ENCODE peak calls at places on chromosome 1, in nine cellular contexts. One of them, this sample, is unnamed. For H3K36me3, the result is how much of the 10 kb centered on the place peaks cover.

GRCh38 chr1:153536618-153537375 is 1.0 kb upstream of the S100A6 start:
- DNase-seq in sigmoid colon: peak
- DNase-seq in right lobe of liver: no peak
- DNase-seq in MM.1S: no peak
- DNase-seq in stomach: peak
- DNase-seq in cardiac muscle cell: no peak
- DNase-seq in Peyer's patch: peak
- DNase-seq in tibial artery: peak
- DNase-seq in ovary: peak
- DNase-seq in this sample: no peak

GRCh38 chr1:228471762-228472398 is 15.3 kb upstream of the RNF187 start:
- DNase-seq in sigmoid colon: no peak
- DNase-seq in right lobe of liver: no peak
- DNase-seq in MM.1S: peak
- DNase-seq in stomach: no peak
- DNase-seq in cardiac muscle cell: peak
- DNase-seq in Peyer's patch: no peak
- DNase-seq in tibial artery: no peak
- DNase-seq in ovary: no peak
- DNase-seq in this sample: no peak

GRCh38 chr1:58442114-58442513 is 104.4 kb downstream of the OMA1 start:
- DNase-seq in sigmoid colon: no peak
- DNase-seq in right lobe of liver: no peak
- DNase-seq in MM.1S: no peak
- DNase-seq in stomach: no peak
- DNase-seq in cardiac muscle cell: no peak
- DNase-seq in Peyer's patch: no peak
- DNase-seq in tibial artery: no peak
- DNase-seq in ovary: no peak
- DNase-seq in this sample: no peak

GRCh38 chr1:192861860-192862259 is 53.0 kb downstream of the RGS2 start:
- DNase-seq in sigmoid colon: no peak
- DNase-seq in right lobe of liver: no peak
- DNase-seq in MM.1S: no peak
- DNase-seq in stomach: no peak
- DNase-seq in cardiac muscle cell: no peak
- DNase-seq in Peyer's patch: no peak
- DNase-seq in tibial artery: no peak
- DNase-seq in ovary: no peak
- DNase-seq in this sample: no peak

GRCh38 chr1:202131956-202132821 is 9.5 kb downstream of the GPR37L1 start:
- DNase-seq in sigmoid colon: peak
- DNase-seq in right lobe of liver: no peak
- DNase-seq in MM.1S: peak
- DNase-seq in stomach: peak
- DNase-seq in cardiac muscle cell: no peak
- DNase-seq in Peyer's patch: no peak
- DNase-seq in tibial artery: peak
- DNase-seq in ovary: peak
- DNase-seq in this sample: no peak

GRCh38 chr1:62321438-62321837 is 2.2 kb upstream of the KANK4 start:
- DNase-seq in sigmoid colon: no peak
- DNase-seq in right lobe of liver: no peak
- DNase-seq in MM.1S: no peak
- DNase-seq in stomach: no peak
- DNase-seq in cardiac muscle cell: peak
- DNase-seq in Peyer's patch: no peak
- DNase-seq in tibial artery: no peak
- DNase-seq in ovary: no peak
- DNase-seq in this sample: no peak

GRCh38 chr1:210653771-210654170 is 325.1 kb downstream of the HHAT start:
- DNase-seq in sigmoid colon: no peak
- DNase-seq in right lobe of liver: no peak
- DNase-seq in MM.1S: no peak
- DNase-seq in stomach: no peak
- DNase-seq in cardiac muscle cell: no peak
- DNase-seq in Peyer's patch: no peak
- DNase-seq in tibial artery: no peak
- DNase-seq in ovary: no peak
- DNase-seq in this sample: no peak

GRCh38 chr1:79556189-79556588 is 549.7 kb upstream of the ADGRL4 start:
- DNase-seq in sigmoid colon: no peak
- DNase-seq in right lobe of liver: no peak
- DNase-seq in MM.1S: no peak
- DNase-seq in stomach: no peak
- DNase-seq in cardiac muscle cell: no peak
- DNase-seq in Peyer's patch: no peak
- DNase-seq in tibial artery: no peak
- DNase-seq in ovary: no peak
- DNase-seq in this sample: no peak

GRCh38 chr1:30046751-30047150 is 676.6 kb downstream of the MATN1 start:
- DNase-seq in sigmoid colon: no peak
- DNase-seq in right lobe of liver: no peak
- DNase-seq in MM.1S: no peak
- DNase-seq in stomach: peak
- DNase-seq in cardiac muscle cell: no peak
- DNase-seq in Peyer's patch: no peak
- DNase-seq in tibial artery: no peak
- DNase-seq in ovary: no peak
- DNase-seq in this sample: no peak

GRCh38 chr1:205317311-205317917 is 4.1 kb downstream of the NUAK2 start:
- DNase-seq in sigmoid colon: no peak
- DNase-seq in right lobe of liver: peak
- DNase-seq in MM.1S: no peak
- DNase-seq in stomach: peak
- DNase-seq in cardiac muscle cell: peak
- DNase-seq in Peyer's patch: peak
- DNase-seq in tibial artery: no peak
- DNase-seq in ovary: peak
- DNase-seq in this sample: peak
- H3K27ac ChIP-seq in sigmoid colon: no peak
- H3K27ac ChIP-seq in right lobe of liver: peak
- H3K27ac ChIP-seq in MM.1S: no peak
- H3K27ac ChIP-seq in stomach: peak
- H3K27ac ChIP-seq in cardiac muscle cell: peak
- H3K27ac ChIP-seq in Peyer's patch: peak
- H3K27ac ChIP-seq in tibial artery: no peak
- H3K27ac ChIP-seq in ovary: no peak
- H3K27ac ChIP-seq in this sample: peak

GRCh38 chr1:42311138-42311537 is 23.9 kb downstream of the FOXJ3 start:
- DNase-seq in sigmoid colon: no peak
- DNase-seq in right lobe of liver: no peak
- DNase-seq in MM.1S: no peak
- DNase-seq in stomach: no peak
- DNase-seq in cardiac muscle cell: no peak
- DNase-seq in Peyer's patch: no peak
- DNase-seq in tibial artery: no peak
- DNase-seq in ovary: no peak
- DNase-seq in this sample: no peak

GRCh38 chr1:42306977-42307376 is 28.1 kb downstream of the FOXJ3 start:
- DNase-seq in sigmoid colon: no peak
- DNase-seq in right lobe of liver: no peak
- DNase-seq in MM.1S: no peak
- DNase-seq in stomach: no peak
- DNase-seq in cardiac muscle cell: no peak
- DNase-seq in Peyer's patch: no peak
- DNase-seq in tibial artery: no peak
- DNase-seq in ovary: no peak
- DNase-seq in this sample: no peak

GRCh38 chr1:42302034-42302433 is 33.0 kb downstream of the FOXJ3 start:
- DNase-seq in sigmoid colon: no peak
- DNase-seq in right lobe of liver: no peak
- DNase-seq in MM.1S: no peak
- DNase-seq in stomach: no peak
- DNase-seq in cardiac muscle cell: no peak
- DNase-seq in Peyer's patch: no peak
- DNase-seq in tibial artery: no peak
- DNase-seq in ovary: no peak
- DNase-seq in this sample: no peak

DNA sequence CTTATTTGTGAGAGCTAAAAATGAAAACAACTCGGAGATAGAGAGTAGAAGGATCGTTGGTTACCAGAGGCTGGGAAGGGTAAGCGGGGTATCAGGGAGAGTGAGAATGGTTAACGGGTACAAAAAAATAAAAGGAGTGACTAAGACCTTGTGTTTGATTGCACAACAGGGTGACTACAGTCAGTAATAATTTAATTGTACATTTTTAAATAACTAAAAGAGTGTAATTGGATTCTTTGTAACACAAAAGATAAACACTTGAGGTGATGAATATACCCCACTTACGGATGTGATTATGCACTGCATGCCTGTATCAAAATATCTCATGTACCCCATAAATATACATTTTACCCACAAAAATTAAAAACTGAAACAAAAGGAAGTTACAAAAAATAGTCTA is 29.4 kb downstream of the FOXJ3 start:
- DNase-seq in sigmoid colon: no peak
- DNase-seq in right lobe of liver: no peak
- DNase-seq in MM.1S: no peak
- DNase-seq in stomach: no peak
- DNase-seq in cardiac muscle cell: peak
- DNase-seq in Peyer's patch: no peak
- DNase-seq in tibial artery: no peak
- DNase-seq in ovary: no peak
- DNase-seq in this sample: no peak
- H3K36me3 ChIP-seq in sigmoid colon: under half
- H3K36me3 ChIP-seq in right lobe of liver: under half
- H3K36me3 ChIP-seq in MM.1S: under half
- H3K36me3 ChIP-seq in stomach: under half
- H3K36me3 ChIP-seq in cardiac muscle cell: under half
- H3K36me3 ChIP-seq in Peyer's patch: under half
- H3K36me3 ChIP-seq in tibial artery: under half
- H3K36me3 ChIP-seq in ovary: under half
- H3K36me3 ChIP-seq in this sample: under half

GRCh38 chr1:220881918-220882891 is 3.0 kb downstream of the HLX start:
- DNase-seq in sigmoid colon: peak
- DNase-seq in right lobe of liver: peak
- DNase-seq in MM.1S: no peak
- DNase-seq in stomach: no peak
- DNase-seq in cardiac muscle cell: peak
- DNase-seq in Peyer's patch: no peak
- DNase-seq in tibial artery: no peak
- DNase-seq in ovary: no peak
- DNase-seq in this sample: no peak
- TF ChIP-seq CTCF in sigmoid colon: no peak
- TF ChIP-seq CTCF in right lobe of liver: no peak
- TF ChIP-seq CTCF in MM.1S: no peak
- TF ChIP-seq CTCF in stomach: no peak
- TF ChIP-seq CTCF in cardiac muscle cell: peak
- TF ChIP-seq CTCF in Peyer's patch: no peak
- TF ChIP-seq CTCF in tibial artery: no peak
- TF ChIP-seq CTCF in ovary: no peak
- TF ChIP-seq CTCF in this sample: no peak

GRCh38 chr1:55696891-55697290 is 481.7 kb upstream of the USP24 start:
- DNase-seq in sigmoid colon: no peak
- DNase-seq in right lobe of liver: no peak
- DNase-seq in MM.1S: no peak
- DNase-seq in stomach: no peak
- DNase-seq in cardiac muscle cell: no peak
- DNase-seq in Peyer's patch: no peak
- DNase-seq in tibial artery: no peak
- DNase-seq in ovary: no peak
- DNase-seq in this sample: no peak

GRCh38 chr1:55696181-55696580 is 481.0 kb upstream of the USP24 start:
- DNase-seq in sigmoid colon: peak
- DNase-seq in right lobe of liver: no peak
- DNase-seq in MM.1S: no peak
- DNase-seq in stomach: no peak
- DNase-seq in cardiac muscle cell: peak
- DNase-seq in Peyer's patch: no peak
- DNase-seq in tibial artery: peak
- DNase-seq in ovary: no peak
- DNase-seq in this sample: no peak

GRCh38 chr1:55695151-55695550 is 480.0 kb upstream of the USP24 start:
- DNase-seq in sigmoid colon: no peak
- DNase-seq in right lobe of liver: no peak
- DNase-seq in MM.1S: no peak
- DNase-seq in stomach: no peak
- DNase-seq in cardiac muscle cell: no peak
- DNase-seq in Peyer's patch: no peak
- DNase-seq in tibial artery: no peak
- DNase-seq in ovary: no peak
- DNase-seq in this sample: no peak

GRCh38 chr1:55694297-55694696 is 479.1 kb upstream of the USP24 start:
- DNase-seq in sigmoid colon: no peak
- DNase-seq in right lobe of liver: no peak
- DNase-seq in MM.1S: no peak
- DNase-seq in stomach: peak
- DNase-seq in cardiac muscle cell: no peak
- DNase-seq in Peyer's patch: no peak
- DNase-seq in tibial artery: no peak
- DNase-seq in ovary: no peak
- DNase-seq in this sample: peak

DNA sequence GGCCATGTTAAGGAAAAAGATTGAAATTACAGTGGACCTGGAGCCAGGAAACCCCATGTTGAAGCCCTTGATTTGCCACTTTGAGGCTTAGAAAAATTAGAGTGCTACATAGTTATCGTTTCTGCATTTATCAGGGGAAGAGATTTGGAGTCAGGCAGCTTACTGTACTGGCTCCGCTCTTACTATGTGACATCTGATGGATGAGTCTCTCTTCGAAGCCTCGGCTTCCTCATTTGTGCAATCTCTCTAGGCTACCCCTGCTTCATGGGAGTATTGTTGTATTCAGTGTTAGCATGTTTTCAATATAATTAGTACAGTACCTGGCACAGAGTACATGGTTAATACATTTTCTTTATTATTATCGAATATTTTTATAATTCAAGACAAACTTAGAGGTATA is 480.4 kb upstream of the USP24 start:
- DNase-seq in sigmoid colon: no peak
- DNase-seq in right lobe of liver: no peak
- DNase-seq in MM.1S: no peak
- DNase-seq in stomach: no peak
- DNase-seq in cardiac muscle cell: no peak
- DNase-seq in Peyer's patch: no peak
- DNase-seq in tibial artery: no peak
- DNase-seq in ovary: no peak
- DNase-seq in this sample: no peak
- H3K27ac ChIP-seq in sigmoid colon: peak
- H3K27ac ChIP-seq in right lobe of liver: no peak
- H3K27ac ChIP-seq in MM.1S: no peak
- H3K27ac ChIP-seq in stomach: peak
- H3K27ac ChIP-seq in cardiac muscle cell: no peak
- H3K27ac ChIP-seq in Peyer's patch: peak
- H3K27ac ChIP-seq in tibial artery: peak
- H3K27ac ChIP-seq in ovary: no peak
- H3K27ac ChIP-seq in this sample: no peak

DNA sequence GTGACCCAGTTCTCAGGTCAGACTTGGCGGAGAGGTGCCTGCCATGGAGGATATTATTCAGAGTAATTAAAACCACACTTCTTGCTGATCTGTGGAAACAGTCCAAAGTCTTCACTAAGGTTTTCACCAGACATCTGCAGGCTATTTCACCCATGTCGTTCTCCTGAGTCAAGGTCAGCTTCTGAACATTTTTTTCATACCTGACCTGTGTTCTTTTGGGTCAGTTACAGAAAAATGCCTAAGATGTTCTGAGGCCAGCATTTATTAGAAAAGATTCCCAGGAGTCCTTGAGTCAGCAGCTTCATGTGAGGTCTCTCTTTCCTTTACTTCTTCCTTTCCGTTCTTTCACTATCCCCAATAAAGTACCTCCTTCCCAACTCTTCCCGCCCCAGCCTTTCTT is 54.9 kb downstream of the RGL1 start:
- DNase-seq in sigmoid colon: no peak
- DNase-seq in right lobe of liver: no peak
- DNase-seq in MM.1S: no peak
- DNase-seq in stomach: no peak
- DNase-seq in cardiac muscle cell: no peak
- DNase-seq in Peyer's patch: no peak
- DNase-seq in tibial artery: no peak
- DNase-seq in ovary: no peak
- DNase-seq in this sample: no peak
- H3K36me3 ChIP-seq in sigmoid colon: under half
- H3K36me3 ChIP-seq in right lobe of liver: under half
- H3K36me3 ChIP-seq in MM.1S: under half
- H3K36me3 ChIP-seq in stomach: under half
- H3K36me3 ChIP-seq in cardiac muscle cell: under half
- H3K36me3 ChIP-seq in Peyer's patch: under half
- H3K36me3 ChIP-seq in tibial artery: under half
- H3K36me3 ChIP-seq in ovary: under half
- H3K36me3 ChIP-seq in this sample: under half

This sample was measured in pancreas.